ENCODE peak calls at places on chromosome 1, in four cellular contexts. O is IMR-90, R is colonic mucosa, D is H1. H is an unnamed sample.

GRCh38 chr1:112744019-112744578 is 29.0 kb upstream of the PPM1J start:
- DNase-seq in D (no peak), R (no peak), O (peak; percentile 50), H (peak; percentile 73)

GRCh38 chr1:93763981-93764750 is 82.5 kb upstream of the BCAR3 start:
- DNase-seq in O (no peak), D (no peak), R (no peak), H (no peak)

GRCh38 chr1:69082312-69082711 is 485.4 kb upstream of the LRRC7 start:
- DNase-seq in R (no peak), O (no peak), D (no peak), H (no peak)

GRCh38 chr1:8866173-8866791 is 12.2 kb downstream of the ENO1 start:
- DNase-seq in D (no peak), O (no peak), R (no peak), H (no peak)

GRCh38 chr1:225424562-225425210 is 3.2 kb downstream of the LBR start:
- DNase-seq in O (peak; percentile 56), D (no peak), R (no peak), H (no peak)

GRCh38 chr1:68808351-68808750 is 311.5 kb upstream of the DEPDC1 start:
- DNase-seq in R (no peak), O (no peak), D (no peak), H (no peak)

GRCh38 chr1:8004113-8004802 is 21.9 kb downstream of the ERRFI1 start:
- DNase-seq in R (no peak), O (no peak), D (no peak), H (no peak)

GRCh38 chr1:201419241-201419640 is 2.3 kb downstream of the TNNI1 start:
- DNase-seq in D (no peak), R (no peak), O (no peak), H (no peak)

GRCh38 chr1:198734323-198735008 is 95.6 kb downstream of the PTPRC start:
- DNase-seq in O (no peak), R (no peak), D (no peak), H (no peak)

GRCh38 chr1:115765091-115765490 is 3.4 kb downstream of the CASQ2 start:
- DNase-seq in D (no peak), R (no peak), O (no peak), H (no peak)

GRCh38 chr1:52098139-52098871 is 42.2 kb downstream of the BTF3L4 start:
- DNase-seq in R (no peak), D (no peak), O (no peak), H (no peak)

GRCh38 chr1:59412705-59413326 is 115.9 kb downstream of the FGGY start:
- DNase-seq in R (no peak), O (no peak), D (no peak), H (no peak)

GRCh38 chr1:202010042-202011015 is at the start of gene ELF3:
- DNase-seq in O (no peak), D (peak; percentile 90), R (peak; percentile 96), H (peak; percentile 95)

GRCh38 chr1:64513557-64513956 is 43.6 kb downstream of the CACHD1 start:
- DNase-seq in R (no peak), O (no peak), D (no peak), H (no peak)
- H3K27ac ChIP-seq in R (no peak overlapping the region), O (no peak overlapping the region), D (no peak overlapping the region), H (no peak overlapping the region)

DNA sequence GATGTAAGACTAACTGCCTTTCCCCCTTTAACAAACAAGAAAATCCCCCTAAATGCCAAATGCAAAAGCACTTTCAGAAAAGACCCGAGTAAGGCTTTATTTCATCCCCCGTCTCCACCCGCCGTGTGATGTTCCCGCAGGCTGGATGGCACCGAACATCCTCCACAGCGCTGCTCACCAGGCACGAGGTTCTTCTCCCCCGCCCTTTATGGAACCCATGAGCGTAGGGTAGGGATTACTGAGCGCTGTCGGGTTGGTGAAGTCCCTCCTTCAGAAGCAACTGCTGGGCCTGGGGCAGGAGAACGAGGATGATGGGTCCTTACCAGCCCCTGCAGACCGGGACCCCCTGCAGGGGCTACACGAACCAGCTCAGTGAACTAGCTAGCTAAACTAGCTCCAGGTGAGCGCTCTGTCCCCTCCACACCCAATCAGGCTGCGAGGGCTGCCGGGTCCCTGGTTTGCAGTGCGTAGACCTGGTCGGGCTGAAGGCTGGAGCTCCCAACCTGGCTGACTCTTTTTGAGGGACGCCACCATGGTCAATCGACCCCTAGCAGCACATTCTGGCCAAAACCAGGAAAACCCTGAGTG is 80.5 kb downstream of the ITPKB start:
- DNase-seq in R (no peak), D (no peak), O (no peak), H (peak; percentile 63)
- H3K4me1 ChIP-seq in R (peaks cover 12% of the 10 kb centered on the region), D (peaks cover 7% of the 10 kb centered on the region), O (peaks cover 33% of the 10 kb centered on the region), H (peaks cover 60% of the 10 kb centered on the region)

DNA sequence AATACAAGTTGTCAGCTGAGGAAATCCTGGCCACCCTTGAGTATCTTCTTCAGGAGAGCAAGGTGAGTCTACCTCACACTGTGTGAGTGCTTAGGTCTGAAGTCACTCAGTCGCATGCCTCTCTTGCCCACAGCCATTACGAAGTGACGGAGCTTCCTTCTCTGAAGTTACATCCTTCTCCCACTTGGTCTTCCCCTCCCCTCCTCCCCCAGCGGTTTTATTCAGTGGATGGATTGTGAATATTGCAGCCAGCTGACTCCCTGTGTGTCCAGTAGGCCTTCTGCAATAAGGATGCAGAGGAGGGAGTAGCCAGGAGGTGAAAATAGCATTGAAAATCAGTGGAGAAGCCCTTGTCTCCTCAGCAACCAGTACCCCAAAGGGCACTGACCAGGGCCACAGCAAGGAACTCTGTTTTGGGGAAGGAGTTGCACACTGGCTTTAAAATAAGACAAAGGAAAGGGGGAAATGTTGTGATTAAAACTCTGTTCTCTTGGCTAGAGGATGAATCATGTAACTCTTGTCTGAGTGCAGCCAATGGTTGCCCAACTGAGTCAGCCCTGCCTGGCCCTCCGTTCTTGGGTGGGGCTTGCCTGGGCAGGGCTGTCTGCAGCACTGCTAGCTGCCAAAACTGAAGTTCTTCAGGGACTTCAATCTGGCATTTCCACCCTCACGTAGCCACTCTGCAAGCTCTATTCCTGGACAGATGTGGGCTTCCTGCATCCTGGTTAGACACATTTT is 4.4 kb downstream of the S100A10 start:
- DNase-seq in O (peak; percentile 83), R (peak; percentile 84), D (no peak), H (peak; percentile 88)
- H3K9ac ChIP-seq in O (peak overlapping the region; percentile 35), R (peak overlapping the region; percentile 8), D (no peak overlapping the region), H (no peak overlapping the region)

GRCh38 chr1:156284112-156284511 is at the start of gene TMEM79:
- DNase-seq in O (no peak), R (peak; percentile 44), D (no peak), H (no peak)
- H3K27ac ChIP-seq in O (peak within 1 kb of the TSS; percentile 62), R (peak within 1 kb of the TSS; percentile 91), D (peak within 1 kb of the TSS; percentile 78), H (peak within 1 kb of the TSS; percentile 92)

GRCh38 chr1:204483791-204484190 is 10.8 kb downstream of the PIK3C2B start:
- DNase-seq in D (no peak), O (no peak), R (no peak), H (no peak)

GRCh38 chr1:204478166-204478899 is 16.3 kb downstream of the PIK3C2B start:
- DNase-seq in R (no peak), D (no peak), O (no peak), H (no peak)

GRCh38 chr1:204478921-204479320 is 15.7 kb downstream of the PIK3C2B start:
- DNase-seq in O (no peak), D (no peak), R (no peak), H (no peak)

GRCh38 chr1:204479387-204480136 is 15.0 kb downstream of the PIK3C2B start:
- DNase-seq in O (no peak), R (peak; percentile 86), D (no peak), H (no peak)

GRCh38 chr1:204480515-204480914 is 14.1 kb downstream of the PIK3C2B start:
- DNase-seq in D (no peak), O (no peak), R (no peak), H (no peak)
- H3K4me1 ChIP-seq in D (peaks cover 11% of the 10 kb centered on the region), O (peaks cover 6% of the 10 kb centered on the region), R (peaks cover 17% of the 10 kb centered on the region), H (peaks cover 55% of the 10 kb centered on the region)

H was measured in kidney.